ENCODE peak calls at places on chromosomes 7 and 10, in ten cellular contexts. E is RPMI7951; B is central memory CD4-positive, alpha-beta T cell; J is AML-193; A is A549; P is choroid plexus epithelial cell; K is H7; V is substantia nigra; N is NCI-H1048; F is left ventricle myocardium superior. H is an unnamed sample.
A peak's percentile ranks its signal among the peaks of the same experiment; 100 is the strongest.

GRCh38 chr7:24829787-24830186 is 72.5 kb upstream of the GSDME start:
- DNase-seq in E (peak; percentile 52), B (no peak), J (no peak), A (no peak), P (no peak), K (no peak), V (no peak), N (no peak), F (no peak), H (no peak)

GRCh38 chr10:13660545-13660920 is 73.8 kb downstream of the PRPF18 start:
- DNase-seq in E (peak; percentile 25), B (no peak), J (no peak), A (no peak), P (no peak), K (no peak), V (no peak), N (no peak), F (no peak), H (peak; percentile 30)

GRCh38 chr10:46552526-46553237 is 3.8 kb downstream of the GPRIN2 start:
- DNase-seq in E (no peak), B (no peak), J (no peak), A (no peak), P (no peak), K (no peak), V (no peak), N (no peak), F (peak; percentile 24), H (no peak)

GRCh38 chr7:23004247-23004520 is 9.7 kb downstream of the HYCC1 start:
- DNase-seq in E (no peak), B (no peak), J (no peak), A (no peak), P (no peak), K (no peak), V (no peak), N (no peak), F (no peak), H (no peak)

GRCh38 chr10:77963901-77964300 is 37.3 kb upstream of the DLG5 start:
- DNase-seq in E (no peak), B (no peak), J (no peak), A (no peak), P (no peak), K (no peak), V (no peak), N (no peak), F (no peak), H (no peak)

GRCh38 chr7:139647085-139647484 is 123.6 kb downstream of the CLEC2L start:
- DNase-seq in E (peak; percentile 45), B (no peak), J (no peak), A (no peak), P (peak; percentile 55), K (no peak), V (no peak), N (no peak), F (no peak), H (peak; percentile 30)

GRCh38 chr7:143013897-143014296 is 13.0 kb downstream of the OR9A2 start:
- DNase-seq in E (peak; percentile 76), B (no peak), J (no peak), A (peak; percentile 7), P (peak; percentile 70), K (no peak), V (no peak), N (no peak), F (no peak), H (peak; percentile 74)

GRCh38 chr10:111109506-111110242 is 32.8 kb downstream of the ADRA2A start:
- DNase-seq in E (no peak), B (no peak), J (no peak), A (no peak), P (no peak), K (no peak), V (no peak), N (no peak), F (no peak), H (no peak)

GRCh38 chr10:68871105-68871711 is 29.9 kb upstream of the DDX50 start:
- DNase-seq in E (peak; percentile 62), B (no peak), J (no peak), A (peak; percentile 19), P (peak; percentile 70), K (peak; percentile 57), V (no peak), N (no peak), F (no peak), H (peak; percentile 72)

GRCh38 chr7:50739744-50740455 is 42.8 kb downstream of the GRB10 start:
- DNase-seq in E (peak; percentile 70), B (peak; percentile 92), J (no peak), A (no peak), P (no peak), K (no peak), V (no peak), N (no peak), F (no peak), H (peak; percentile 51)

GRCh38 chr10:71911296-71911954 is 52.8 kb upstream of the CHST3 start:
- DNase-seq in E (peak; percentile 25), B (no peak), J (no peak), A (no peak), P (no peak), K (no peak), V (no peak), N (no peak), F (no peak), H (no peak)

GRCh38 chr7:55348502-55348901 is 16.6 kb upstream of the LANCL2 start:
- DNase-seq in E (peak; percentile 84), B (no peak), J (no peak), A (no peak), P (peak; percentile 60), K (no peak), V (no peak), N (no peak), F (no peak), H (peak; percentile 25)

GRCh38 chr7:64463636-64464375 is 99.1 kb downstream of the ZNF680 start:
- DNase-seq in E (peak; percentile 78), B (peak; percentile 48), J (no peak), A (no peak), P (peak; percentile 86), K (no peak), V (peak; percentile 55), N (no peak), F (peak; percentile 85), H (peak; percentile 77)

GRCh38 chr7:19117081-19117869 is at the start of gene TWIST1:
- DNase-seq in E (peak; percentile 96), B (no peak), J (no peak), A (peak; percentile 41), P (peak; percentile 99), K (peak; percentile 86), V (no peak), N (peak; percentile 49), F (peak; percentile 75), H (peak; percentile 87)

GRCh38 chr7:4633012-4633411 is 49.1 kb upstream of the FOXK1 start:
- DNase-seq in E (peak; percentile 55), B (no peak), J (peak; percentile 21), A (peak; percentile 83), P (peak; percentile 55), K (no peak), V (no peak), N (no peak), F (no peak), H (no peak)

GRCh38 chr10:43078986-43079273 is 2.1 kb downstream of the RET start:
- DNase-seq in E (no peak), B (no peak), J (no peak), A (peak; percentile 41), P (peak; percentile 39), K (peak; percentile 96), V (no peak), N (no peak), F (peak; percentile 79), H (peak; percentile 29)

GRCh38 chr7:105693576-105693975 is 112.3 kb upstream of the EFCAB10 start:
- DNase-seq in E (no peak), B (no peak), J (no peak), A (no peak), P (no peak), K (no peak), V (no peak), N (no peak), F (no peak), H (no peak)

GRCh38 chr10:13803566-13804554 is 217.1 kb downstream of the PRPF18 start:
- DNase-seq in E (no peak), B (no peak), J (no peak), A (no peak), P (peak; percentile 45), K (no peak), V (no peak), N (no peak), F (no peak), H (peak; percentile 64)

GRCh38 chr10:113524120-113524519 is 28.7 kb upstream of the HABP2 start:
- DNase-seq in E (no peak), B (no peak), J (no peak), A (peak; percentile 41), P (no peak), K (peak; percentile 75), V (no peak), N (no peak), F (no peak), H (no peak)

GRCh38 chr10:96998329-96998888 is 166.3 kb downstream of the LCOR start:
- DNase-seq in E (no peak), B (no peak), J (no peak), A (no peak), P (peak; percentile 97), K (no peak), V (no peak), N (no peak), F (no peak), H (peak; percentile 93)

GRCh38 chr10:36280396-36280795 is 638.3 kb upstream of the FZD8 start:
- DNase-seq in E (peak; percentile 67), B (no peak), J (no peak), A (no peak), P (peak; percentile 84), K (no peak), V (no peak), N (no peak), F (no peak), H (peak; percentile 37)

GRCh38 chr10:43855667-43856210 is 207.1 kb upstream of the ZNF32 start:
- DNase-seq in E (no peak), B (no peak), J (no peak), A (no peak), P (no peak), K (no peak), V (no peak), N (no peak), F (peak; percentile 60), H (no peak)

GRCh38 chr7:80729586-80730320 is 91.3 kb downstream of the CD36 start:
- DNase-seq in E (peak; percentile 79), B (no peak), J (no peak), A (no peak), P (peak; percentile 71), K (no peak), V (no peak), N (no peak), F (no peak), H (peak; percentile 32)

GRCh38 chr10:119673271-119673670 is 22.1 kb downstream of the BAG3 start:
- DNase-seq in E (no peak), B (no peak), J (no peak), A (no peak), P (no peak), K (peak; percentile 60), V (no peak), N (no peak), F (no peak), H (no peak)

GRCh38 chr10:129471447-129471846 is 4.4 kb downstream of the MGMT start:
- DNase-seq in E (no peak), B (no peak), J (no peak), A (no peak), P (no peak), K (no peak), V (no peak), N (no peak), F (no peak), H (no peak)

GRCh38 chr10:23158370-23158769 is 33.7 kb upstream of the PTF1A start:
- DNase-seq in E (peak; percentile 67), B (peak; percentile 7), J (peak; percentile 52), A (peak; percentile 71), P (peak; percentile 81), K (peak; percentile 86), V (no peak), N (no peak), F (no peak), H (peak; percentile 73)

GRCh38 chr7:21960922-21961321 is 15.2 kb upstream of the CDCA7L start:
- DNase-seq in E (peak; percentile 86), B (no peak), J (no peak), A (peak; percentile 21), P (peak; percentile 92), K (no peak), V (no peak), N (no peak), F (no peak), H (peak; percentile 85)

GRCh38 chr7:110591341-110591740 is 499.6 kb upstream of the LRRN3 start:
- DNase-seq in E (no peak), B (no peak), J (no peak), A (no peak), P (peak; percentile 10), K (no peak), V (no peak), N (no peak), F (no peak), H (peak; percentile 16)

H was measured in astrocyte of the hippocampus.